ENCODE peak calls at places on chromosome 19, in ten cellular contexts. One of them, this sample, is unnamed.

GRCh38 chr19:33368074-33368864 is 5.2 kb upstream of the CEBPG start:
- DNase-seq in AG10803: no peak
- DNase-seq in brain microvascular endothelial cell: peak
- DNase-seq in CD8-positive, alpha-beta T cell: no peak
- DNase-seq in A673: no peak
- DNase-seq in AG09309: no peak
- DNase-seq in cardiac fibroblast: peak
- DNase-seq in A549: no peak
- DNase-seq in suprapubic skin: no peak
- DNase-seq in fibroblast of lung: peak
- DNase-seq in this sample: peak

GRCh38 chr19:46221981-46222610 is 7.4 kb upstream of the IGFL1 start:
- DNase-seq in AG10803: peak
- DNase-seq in brain microvascular endothelial cell: peak
- DNase-seq in CD8-positive, alpha-beta T cell: no peak
- DNase-seq in A673: peak
- DNase-seq in AG09309: no peak
- DNase-seq in cardiac fibroblast: peak
- DNase-seq in A549: peak
- DNase-seq in suprapubic skin: no peak
- DNase-seq in fibroblast of lung: peak
- DNase-seq in this sample: peak

GRCh38 chr19:4272894-4273293 is 6.2 kb upstream of the SHD start:
- DNase-seq in AG10803: no peak
- DNase-seq in brain microvascular endothelial cell: no peak
- DNase-seq in CD8-positive, alpha-beta T cell: no peak
- DNase-seq in A673: no peak
- DNase-seq in AG09309: no peak
- DNase-seq in cardiac fibroblast: no peak
- DNase-seq in A549: no peak
- DNase-seq in suprapubic skin: no peak
- DNase-seq in fibroblast of lung: no peak
- DNase-seq in this sample: no peak

GRCh38 chr19:56333506-56333905 is 18.9 kb upstream of the ZSCAN5A start:
- DNase-seq in AG10803: peak
- DNase-seq in brain microvascular endothelial cell: peak
- DNase-seq in CD8-positive, alpha-beta T cell: no peak
- DNase-seq in A673: peak
- DNase-seq in AG09309: peak
- DNase-seq in cardiac fibroblast: peak
- DNase-seq in A549: peak
- DNase-seq in suprapubic skin: no peak
- DNase-seq in fibroblast of lung: peak
- DNase-seq in this sample: peak

GRCh38 chr19:49064768-49065611 is at the start of gene NTF4:
- DNase-seq in AG10803: no peak
- DNase-seq in brain microvascular endothelial cell: no peak
- DNase-seq in CD8-positive, alpha-beta T cell: no peak
- DNase-seq in A673: peak
- DNase-seq in AG09309: no peak
- DNase-seq in cardiac fibroblast: no peak
- DNase-seq in A549: peak
- DNase-seq in suprapubic skin: no peak
- DNase-seq in fibroblast of lung: no peak
- DNase-seq in this sample: peak

GRCh38 chr19:14048439-14049153 is 13.3 kb downstream of the PALM3 start:
- DNase-seq in AG10803: no peak
- DNase-seq in brain microvascular endothelial cell: peak
- DNase-seq in CD8-positive, alpha-beta T cell: peak
- DNase-seq in A673: peak
- DNase-seq in AG09309: no peak
- DNase-seq in cardiac fibroblast: peak
- DNase-seq in A549: peak
- DNase-seq in suprapubic skin: no peak
- DNase-seq in fibroblast of lung: no peak
- DNase-seq in this sample: peak

GRCh38 chr19:12806242-12807131 is at the start of gene RNASEH2A:
- DNase-seq in AG10803: peak
- DNase-seq in brain microvascular endothelial cell: peak
- DNase-seq in CD8-positive, alpha-beta T cell: peak
- DNase-seq in A673: peak
- DNase-seq in AG09309: peak
- DNase-seq in cardiac fibroblast: peak
- DNase-seq in A549: peak
- DNase-seq in suprapubic skin: peak
- DNase-seq in fibroblast of lung: peak
- DNase-seq in this sample: peak

GRCh38 chr19:53130506-53130905 is 2.2 kb downstream of the ZNF415 start:
- DNase-seq in AG10803: no peak
- DNase-seq in brain microvascular endothelial cell: no peak
- DNase-seq in CD8-positive, alpha-beta T cell: no peak
- DNase-seq in A673: no peak
- DNase-seq in AG09309: no peak
- DNase-seq in cardiac fibroblast: no peak
- DNase-seq in A549: no peak
- DNase-seq in suprapubic skin: no peak
- DNase-seq in fibroblast of lung: no peak
- DNase-seq in this sample: no peak

GRCh38 chr19:54030895-54031586 is 32.7 kb downstream of the VSTM1 start:
- DNase-seq in AG10803: peak
- DNase-seq in brain microvascular endothelial cell: no peak
- DNase-seq in CD8-positive, alpha-beta T cell: no peak
- DNase-seq in A673: peak
- DNase-seq in AG09309: no peak
- DNase-seq in cardiac fibroblast: peak
- DNase-seq in A549: no peak
- DNase-seq in suprapubic skin: no peak
- DNase-seq in fibroblast of lung: peak
- DNase-seq in this sample: no peak

GRCh38 chr19:50333737-50334617 is 4.8 kb upstream of the KCNC3 start:
- DNase-seq in AG10803: no peak
- DNase-seq in brain microvascular endothelial cell: no peak
- DNase-seq in CD8-positive, alpha-beta T cell: peak
- DNase-seq in A673: no peak
- DNase-seq in AG09309: no peak
- DNase-seq in cardiac fibroblast: no peak
- DNase-seq in A549: peak
- DNase-seq in suprapubic skin: no peak
- DNase-seq in fibroblast of lung: no peak
- DNase-seq in this sample: no peak

GRCh38 chr19:17451820-17452219 is 3.4 kb upstream of the TMEM221 start:
- DNase-seq in AG10803: no peak
- DNase-seq in brain microvascular endothelial cell: no peak
- DNase-seq in CD8-positive, alpha-beta T cell: no peak
- DNase-seq in A673: no peak
- DNase-seq in AG09309: no peak
- DNase-seq in cardiac fibroblast: no peak
- DNase-seq in A549: no peak
- DNase-seq in suprapubic skin: no peak
- DNase-seq in fibroblast of lung: no peak
- DNase-seq in this sample: no peak

GRCh38 chr19:17455711-17456123 is 5.0 kb downstream of the NXNL1 start:
- DNase-seq in AG10803: no peak
- DNase-seq in brain microvascular endothelial cell: no peak
- DNase-seq in CD8-positive, alpha-beta T cell: no peak
- DNase-seq in A673: no peak
- DNase-seq in AG09309: no peak
- DNase-seq in cardiac fibroblast: no peak
- DNase-seq in A549: no peak
- DNase-seq in suprapubic skin: no peak
- DNase-seq in fibroblast of lung: no peak
- DNase-seq in this sample: no peak

GRCh38 chr19:17456127-17456526 is 4.6 kb downstream of the NXNL1 start:
- DNase-seq in AG10803: no peak
- DNase-seq in brain microvascular endothelial cell: no peak
- DNase-seq in CD8-positive, alpha-beta T cell: no peak
- DNase-seq in A673: no peak
- DNase-seq in AG09309: no peak
- DNase-seq in cardiac fibroblast: no peak
- DNase-seq in A549: no peak
- DNase-seq in suprapubic skin: no peak
- DNase-seq in fibroblast of lung: no peak
- DNase-seq in this sample: no peak

GRCh38 chr19:17455308-17455707 is 5.4 kb downstream of the NXNL1 start:
- DNase-seq in AG10803: no peak
- DNase-seq in brain microvascular endothelial cell: no peak
- DNase-seq in CD8-positive, alpha-beta T cell: no peak
- DNase-seq in A673: no peak
- DNase-seq in AG09309: no peak
- DNase-seq in cardiac fibroblast: no peak
- DNase-seq in A549: no peak
- DNase-seq in suprapubic skin: no peak
- DNase-seq in fibroblast of lung: no peak
- DNase-seq in this sample: no peak

GRCh38 chr19:17454579-17454978 is 6.1 kb upstream of the TMEM221 start:
- DNase-seq in AG10803: no peak
- DNase-seq in brain microvascular endothelial cell: no peak
- DNase-seq in CD8-positive, alpha-beta T cell: no peak
- DNase-seq in A673: no peak
- DNase-seq in AG09309: no peak
- DNase-seq in cardiac fibroblast: no peak
- DNase-seq in A549: no peak
- DNase-seq in suprapubic skin: no peak
- DNase-seq in fibroblast of lung: no peak
- DNase-seq in this sample: no peak
- H3K4me3 ChIP-seq in AG10803: no peak
- H3K4me3 ChIP-seq in brain microvascular endothelial cell: no peak
- H3K4me3 ChIP-seq in CD8-positive, alpha-beta T cell: no peak
- H3K4me3 ChIP-seq in A673: no peak
- H3K4me3 ChIP-seq in AG09309: no peak
- H3K4me3 ChIP-seq in cardiac fibroblast: no peak
- H3K4me3 ChIP-seq in A549: no peak
- H3K4me3 ChIP-seq in suprapubic skin: no peak
- H3K4me3 ChIP-seq in fibroblast of lung: no peak
- H3K4me3 ChIP-seq in this sample: no peak

GRCh38 chr19:10551698-10552301 is 8.1 kb downstream of the ATG4D start:
- DNase-seq in AG10803: peak
- DNase-seq in brain microvascular endothelial cell: no peak
- DNase-seq in CD8-positive, alpha-beta T cell: no peak
- DNase-seq in A673: peak
- DNase-seq in AG09309: no peak
- DNase-seq in cardiac fibroblast: peak
- DNase-seq in A549: no peak
- DNase-seq in suprapubic skin: no peak
- DNase-seq in fibroblast of lung: peak
- DNase-seq in this sample: peak
- TF ChIP-seq CTCF in AG10803: peak
- TF ChIP-seq CTCF in brain microvascular endothelial cell: peak
- TF ChIP-seq CTCF in CD8-positive, alpha-beta T cell: no peak
- TF ChIP-seq CTCF in A673: no peak
- TF ChIP-seq CTCF in AG09309: peak
- TF ChIP-seq CTCF in cardiac fibroblast: peak
- TF ChIP-seq CTCF in A549: no peak
- TF ChIP-seq CTCF in suprapubic skin: peak
- TF ChIP-seq CTCF in fibroblast of lung: peak
- TF ChIP-seq CTCF in this sample: peak

GRCh38 chr19:1748115-1748702 is 5.1 kb upstream of the ONECUT3 start:
- DNase-seq in AG10803: no peak
- DNase-seq in brain microvascular endothelial cell: no peak
- DNase-seq in CD8-positive, alpha-beta T cell: no peak
- DNase-seq in A673: no peak
- DNase-seq in AG09309: no peak
- DNase-seq in cardiac fibroblast: no peak
- DNase-seq in A549: no peak
- DNase-seq in suprapubic skin: no peak
- DNase-seq in fibroblast of lung: no peak
- DNase-seq in this sample: no peak
- H3K4me3 ChIP-seq in AG10803: no peak
- H3K4me3 ChIP-seq in brain microvascular endothelial cell: no peak
- H3K4me3 ChIP-seq in CD8-positive, alpha-beta T cell: no peak
- H3K4me3 ChIP-seq in A673: no peak
- H3K4me3 ChIP-seq in AG09309: no peak
- H3K4me3 ChIP-seq in cardiac fibroblast: no peak
- H3K4me3 ChIP-seq in A549: peak
- H3K4me3 ChIP-seq in suprapubic skin: peak
- H3K4me3 ChIP-seq in fibroblast of lung: no peak
- H3K4me3 ChIP-seq in this sample: peak

GRCh38 chr19:31675187-31675913 is 326.1 kb upstream of the TSHZ3 start:
- DNase-seq in AG10803: peak
- DNase-seq in brain microvascular endothelial cell: peak
- DNase-seq in CD8-positive, alpha-beta T cell: no peak
- DNase-seq in A673: no peak
- DNase-seq in AG09309: peak
- DNase-seq in cardiac fibroblast: peak
- DNase-seq in A549: no peak
- DNase-seq in suprapubic skin: no peak
- DNase-seq in fibroblast of lung: peak
- DNase-seq in this sample: peak

GRCh38 chr19:31678421-31678820 is 329.2 kb upstream of the TSHZ3 start:
- DNase-seq in AG10803: no peak
- DNase-seq in brain microvascular endothelial cell: no peak
- DNase-seq in CD8-positive, alpha-beta T cell: no peak
- DNase-seq in A673: no peak
- DNase-seq in AG09309: no peak
- DNase-seq in cardiac fibroblast: no peak
- DNase-seq in A549: no peak
- DNase-seq in suprapubic skin: no peak
- DNase-seq in fibroblast of lung: peak
- DNase-seq in this sample: no peak

GRCh38 chr19:31670931-31671330 is 321.7 kb upstream of the TSHZ3 start:
- DNase-seq in AG10803: no peak
- DNase-seq in brain microvascular endothelial cell: no peak
- DNase-seq in CD8-positive, alpha-beta T cell: no peak
- DNase-seq in A673: no peak
- DNase-seq in AG09309: no peak
- DNase-seq in cardiac fibroblast: no peak
- DNase-seq in A549: no peak
- DNase-seq in suprapubic skin: no peak
- DNase-seq in fibroblast of lung: no peak
- DNase-seq in this sample: no peak

GRCh38 chr19:31674503-31675186 is 325.4 kb upstream of the TSHZ3 start:
- DNase-seq in AG10803: peak
- DNase-seq in brain microvascular endothelial cell: peak
- DNase-seq in CD8-positive, alpha-beta T cell: no peak
- DNase-seq in A673: no peak
- DNase-seq in AG09309: no peak
- DNase-seq in cardiac fibroblast: peak
- DNase-seq in A549: no peak
- DNase-seq in suprapubic skin: no peak
- DNase-seq in fibroblast of lung: peak
- DNase-seq in this sample: peak

DNA sequence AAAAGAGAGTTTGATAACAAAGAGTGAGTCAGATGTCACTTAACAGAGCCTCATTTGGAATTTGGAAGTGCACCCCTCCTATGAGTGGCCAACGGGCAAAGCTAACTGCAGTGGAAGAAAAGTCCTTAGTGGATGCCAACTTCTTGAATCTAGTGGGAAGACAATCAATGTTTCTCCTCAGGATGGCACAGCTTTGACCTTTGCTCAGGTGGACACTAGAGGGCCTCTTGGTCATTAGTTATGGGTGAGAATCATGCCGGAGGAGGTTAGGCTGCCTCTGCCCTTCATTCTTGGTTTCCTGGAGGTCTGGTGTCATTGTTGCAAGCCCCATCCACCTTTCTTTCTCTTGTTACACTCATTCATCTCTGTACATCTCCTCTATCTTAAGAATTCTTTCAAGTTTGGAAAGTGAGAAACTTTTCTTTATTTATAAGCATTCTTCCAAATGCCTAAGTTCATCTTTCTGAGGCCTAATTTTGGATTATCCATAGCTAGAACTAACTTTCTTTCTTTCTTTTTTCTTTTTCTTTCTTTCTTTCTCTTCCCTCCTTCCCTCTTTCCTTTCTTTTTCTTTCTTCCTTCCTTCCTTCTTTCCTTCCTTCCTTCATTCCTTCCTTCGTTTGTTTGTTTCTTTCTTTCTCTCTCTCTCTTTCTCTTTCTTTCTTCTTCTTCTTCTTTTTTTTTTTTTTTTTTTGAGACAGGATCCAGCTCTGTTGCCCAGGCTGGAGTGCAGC is 327.2 kb upstream of the TSHZ3 start:
- DNase-seq in AG10803: no peak
- DNase-seq in brain microvascular endothelial cell: no peak
- DNase-seq in CD8-positive, alpha-beta T cell: no peak
- DNase-seq in A673: no peak
- DNase-seq in AG09309: no peak
- DNase-seq in cardiac fibroblast: no peak
- DNase-seq in A549: peak
- DNase-seq in suprapubic skin: no peak
- DNase-seq in fibroblast of lung: peak
- DNase-seq in this sample: peak
- TF ChIP-seq CTCF in AG10803: peak
- TF ChIP-seq CTCF in brain microvascular endothelial cell: no peak
- TF ChIP-seq CTCF in CD8-positive, alpha-beta T cell: no peak
- TF ChIP-seq CTCF in A673: peak
- TF ChIP-seq CTCF in AG09309: no peak
- TF ChIP-seq CTCF in cardiac fibroblast: no peak
- TF ChIP-seq CTCF in A549: no peak
- TF ChIP-seq CTCF in suprapubic skin: no peak
- TF ChIP-seq CTCF in fibroblast of lung: peak
- TF ChIP-seq CTCF in this sample: peak

This sample was measured in mammary epithelial cell.